ENCODE peak calls at places on chromosomes 11 and 22, in ten cellular contexts. N, O, X, U, Y, Z, M, B, H and C are unnamed samples.

GRCh38 chr11:118227865-118228785 is 3.3 kb upstream of the JAML start:
- DNase-seq in U (no peak), Z (no peak), M (no peak), N (no peak), O (no peak), B (no peak), H (no peak), X (no peak), Y (peak; percentile 80), C (no peak)

GRCh38 chr11:65920035-65920802 is 993 bp downstream of the DRAP1 start:
- DNase-seq in X (no peak), H (peak; percentile 44), Y (no peak), U (no peak), B (peak; percentile 39), O (no peak), N (no peak), M (no peak), Z (no peak), C (peak; percentile 41)

GRCh38 chr22:30813936-30814335 is 119.3 kb downstream of the OSBP2 start:
- DNase-seq in X (no peak), H (no peak), B (no peak), M (no peak), O (no peak), Z (no peak), Y (no peak), U (no peak), N (no peak), C (no peak)

GRCh38 chr11:2077061-2077802 is 62.0 kb downstream of the IGF2 start:
- DNase-seq in O (peak; percentile 94), H (peak; percentile 78), M (peak; percentile 65), X (no peak), U (peak; percentile 77), Z (no peak), B (peak; percentile 91), Y (no peak), N (no peak), C (no peak)

GRCh38 chr11:67600324-67601029 is 6.3 kb upstream of the NDUFV1 start:
- DNase-seq in X (no peak), M (no peak), N (no peak), U (no peak), Z (no peak), O (no peak), Y (peak; percentile 80), B (no peak), H (no peak), C (no peak)

GRCh38 chr11:17371614-17372013 is 16.8 kb downstream of the KCNJ11 start:
- DNase-seq in B (no peak), Z (no peak), X (no peak), H (peak; percentile 44), M (peak; percentile 53), U (peak; percentile 53), Y (no peak), N (peak; percentile 33), O (peak; percentile 44), C (no peak)

GRCh38 chr11:46710821-46711269 is 8.2 kb upstream of the F2 start:
- DNase-seq in O (peak; percentile 40), Y (no peak), H (peak; percentile 98), X (no peak), Z (no peak), B (peak; percentile 43), N (no peak), M (peak; percentile 97), U (peak; percentile 97), C (peak; percentile 40)

GRCh38 chr11:86447763-86448480 is 73.2 kb downstream of the CCDC81 start:
- DNase-seq in O (no peak), N (no peak), M (no peak), X (no peak), B (no peak), U (no peak), Z (no peak), Y (no peak), H (no peak), C (no peak)

GRCh38 chr11:3159296-3160190 is 5.6 kb downstream of the OSBPL5 start:
- DNase-seq in H (peak; percentile 40), M (no peak), B (no peak), X (no peak), N (peak; percentile 44), Z (no peak), O (no peak), U (no peak), Y (no peak), C (no peak)

DNA sequence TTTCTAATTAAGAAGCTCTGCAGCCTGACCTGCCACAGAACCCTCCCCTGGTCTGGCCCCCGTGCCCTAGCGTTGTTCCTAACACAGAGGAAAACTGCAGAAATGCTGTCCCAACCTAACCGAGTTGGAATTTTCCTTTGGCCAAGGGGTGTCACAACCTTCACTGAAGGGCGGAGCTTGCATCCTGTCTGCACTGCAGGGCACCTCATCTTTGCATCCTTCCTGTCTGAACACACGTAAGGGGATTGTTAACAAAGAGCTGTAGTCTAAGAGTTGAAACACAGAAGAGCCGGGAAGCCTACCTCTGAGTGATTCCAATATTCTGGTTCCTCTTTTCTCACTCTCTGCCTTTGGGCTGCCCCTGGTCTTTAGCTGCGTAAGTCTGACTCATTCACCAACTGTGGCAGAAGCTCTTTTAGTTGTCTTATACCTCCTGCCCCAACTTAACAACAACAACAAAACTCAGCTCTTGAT is 1.6 kb downstream of the DIXDC1 start:
- DNase-seq in N (peak; percentile 40), Y (no peak), H (peak; percentile 86), O (peak; percentile 32), Z (peak; percentile 27), M (peak; percentile 63), U (peak; percentile 55), X (no peak), B (peak; percentile 32), C (no peak)
- H3K4me1 ChIP-seq in N (peaks cover 38% of the 10 kb centered on the region), Y (peaks cover 35% of the 10 kb centered on the region), H (peaks cover 75% of the 10 kb centered on the region), O (peaks cover 34% of the 10 kb centered on the region), Z (peaks cover 67% of the 10 kb centered on the region), M (peaks cover 28% of the 10 kb centered on the region), U (peaks cover 45% of the 10 kb centered on the region), X (peaks cover 19% of the 10 kb centered on the region), B (peaks cover 30% of the 10 kb centered on the region), C (no peaks in the 10 kb centered on the region)

GRCh38 chr11:7020183-7020917 is at the start of the genes NLRP14 and ZNF214:
- DNase-seq in U (peak; percentile 85), N (peak; percentile 98), Y (no peak), Z (peak; percentile 92), M (peak; percentile 89), X (peak; percentile 95), O (peak; percentile 88), B (peak; percentile 87), H (peak; percentile 97), C (peak; percentile 98)

GRCh38 chr11:7014118-7014517 is 6.0 kb downstream of the ZNF214 start:
- DNase-seq in N (no peak), B (no peak), H (no peak), O (no peak), Z (no peak), X (no peak), U (no peak), M (no peak), Y (no peak), C (no peak)

GRCh38 chr11:7016011-7016410 is 4.1 kb downstream of the ZNF214 start:
- DNase-seq in U (no peak), O (peak; percentile 73), Z (no peak), N (no peak), M (no peak), B (no peak), X (no peak), H (no peak), Y (no peak), C (no peak)

GRCh38 chr11:7021318-7021717 is 1.0 kb downstream of the NLRP14 start:
- DNase-seq in M (no peak), U (no peak), N (no peak), O (no peak), Z (no peak), B (no peak), H (no peak), X (no peak), Y (no peak), C (no peak)

GRCh38 chr11:7019500-7020182 is 505 bp downstream of the ZNF214 start:
- DNase-seq in X (no peak), Z (no peak), O (peak; percentile 3), M (peak; percentile 20), B (no peak), N (peak; percentile 67), U (peak; percentile 23), Y (no peak), H (peak; percentile 63), C (peak; percentile 24)
- H3K9ac ChIP-seq in X (peak overlapping the region; percentile 71), Z (peak overlapping the region; percentile 82), O (peak overlapping the region; percentile 87), M (peak overlapping the region; percentile 79), B (peak overlapping the region; percentile 51), N (peak overlapping the region; percentile 16), U (peak overlapping the region; percentile 90), Y (no peak overlapping the region), H (peak overlapping the region; percentile 85), C (peak overlapping the region; percentile 66)

DNA sequence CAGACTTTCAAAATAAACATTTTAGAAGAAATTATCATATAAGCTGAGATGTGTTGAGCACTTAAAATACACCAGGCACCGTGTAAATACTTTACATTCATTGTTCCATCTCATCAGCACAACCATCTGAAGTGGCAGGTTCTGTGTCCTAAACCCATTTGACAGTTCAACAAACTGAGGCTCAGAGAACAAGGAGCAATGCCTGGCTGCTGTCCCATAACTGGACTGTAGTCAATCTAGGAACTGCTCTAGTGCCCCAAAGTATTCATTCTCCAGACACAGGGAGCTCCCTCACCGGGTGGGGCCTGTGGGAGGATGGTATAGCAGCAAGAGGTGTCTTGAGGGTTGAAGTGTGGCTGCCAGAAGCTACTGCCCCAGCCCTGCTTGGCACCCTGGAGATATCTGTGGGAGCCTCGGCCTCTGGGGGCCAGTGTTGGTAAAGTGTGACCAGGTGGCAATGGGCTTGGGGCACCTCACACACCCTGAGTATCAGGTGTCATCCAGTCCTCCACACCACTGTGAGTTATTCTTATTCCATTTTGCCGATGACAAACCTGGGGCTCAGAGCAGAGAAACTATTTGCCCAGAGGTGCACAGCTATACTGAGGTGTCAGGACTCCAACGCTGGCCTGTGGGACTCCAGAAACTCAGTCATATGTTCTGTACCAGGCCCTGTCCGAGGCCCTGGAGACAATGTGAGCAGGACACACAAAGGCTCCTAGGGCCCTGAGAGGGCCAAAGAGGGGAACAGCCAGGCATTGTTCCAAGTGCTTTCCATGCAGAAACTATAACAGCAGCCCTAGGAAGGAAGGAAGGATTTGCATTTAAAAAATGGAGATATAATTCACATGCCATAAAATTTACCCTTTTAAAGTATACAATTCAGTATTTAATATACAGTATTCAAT is 45.9 kb upstream of the KLHL35 start:
- DNase-seq in M (no peak), O (no peak), H (no peak), X (no peak), N (no peak), B (no peak), U (no peak), Z (no peak), Y (peak; percentile 64), C (no peak)
- H3K27ac ChIP-seq in M (no peak overlapping the region), O (no peak overlapping the region), H (no peak overlapping the region), X (no peak overlapping the region), N (no peak overlapping the region), B (no peak overlapping the region), U (no peak overlapping the region), Z (no peak overlapping the region), Y (peak overlapping the region; percentile 93), C (no peak overlapping the region)

DNA sequence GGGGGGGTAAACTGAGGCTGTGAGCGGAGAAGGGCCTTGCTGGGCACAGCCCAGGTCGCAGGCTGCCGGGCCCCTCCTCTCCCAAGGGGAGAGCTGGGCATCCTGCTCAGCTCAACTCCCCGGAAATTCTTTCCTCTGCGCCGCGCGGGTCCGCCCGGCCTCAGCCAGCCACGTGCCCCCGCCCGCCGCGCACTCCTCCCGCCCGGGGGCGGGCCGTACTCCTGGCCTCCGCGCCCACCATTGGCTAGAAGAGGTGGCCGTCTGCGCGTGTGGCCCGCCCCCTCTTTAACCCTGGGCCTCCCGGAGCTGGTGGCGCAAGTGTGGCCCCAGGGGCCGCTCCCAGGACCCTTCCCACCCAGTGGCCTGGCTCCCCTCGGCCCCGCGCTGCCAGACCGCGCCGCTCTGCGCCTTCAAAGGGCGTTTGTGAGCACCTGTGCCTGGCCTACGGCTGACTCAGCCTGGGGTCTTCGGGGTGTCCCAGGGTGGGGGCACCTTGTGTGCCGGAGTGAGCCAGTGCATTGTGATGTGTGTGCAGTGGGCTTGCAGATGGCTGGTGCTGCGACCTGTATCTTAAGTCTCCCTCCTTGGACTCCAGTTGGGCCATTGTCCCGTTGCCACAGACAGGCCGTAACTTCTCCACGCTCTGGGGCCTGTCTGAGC is 2.0 kb downstream of the MRGPRF start:
- DNase-seq in H (peak; percentile 94), O (peak; percentile 56), U (peak; percentile 63), Z (peak; percentile 40), Y (peak; percentile 83), B (no peak), M (peak; percentile 77), X (peak; percentile 67), N (peak; percentile 91), C (peak; percentile 77)
- H3K4me1 ChIP-seq in H (peaks cover 44% of the 10 kb centered on the region), O (peaks cover 32% of the 10 kb centered on the region), U (peaks cover 57% of the 10 kb centered on the region), Z (peaks cover 28% of the 10 kb centered on the region), Y (peaks cover 9% of the 10 kb centered on the region), B (peaks cover 29% of the 10 kb centered on the region), M (peaks cover 51% of the 10 kb centered on the region), X (peaks cover 54% of the 10 kb centered on the region), N (peaks cover 39% of the 10 kb centered on the region), C (peaks cover 10% of the 10 kb centered on the region)